ENCODE peak calls at places on chromosomes 5 and 9, in five cellular contexts. H is cardiac muscle cell; V is stimulated activated CD4-positive, alpha-beta T cell treated with anti-CD3 and anti-CD28 coated beads, Interleukin-15, amount 100 ng/mL, for 1 hour; X is hippocampal formation; C is effector CD4-positive, alpha-beta T cell. A is an unnamed sample.

GRCh38 chr9:131027048-131027871 is 18.3 kb downstream of the LAMC3 start:
- DNase-seq in H (no peak), V (no peak), X (no peak), C (no peak), A (no peak)

GRCh38 chr9:17587113-17587512 is 8.2 kb downstream of the SH3GL2 start:
- DNase-seq in H (no peak), V (no peak), X (no peak), C (no peak), A (no peak)

GRCh38 chr9:8800196-8800595 is 1000.6 kb upstream of the DMAC1 start:
- DNase-seq in H (no peak), V (no peak), X (no peak), C (no peak), A (no peak)

GRCh38 chr5:57175586-57175985 is 1.7 kb downstream of the GPBP1 start:
- DNase-seq in H (no peak), V (no peak), X (no peak), C (peak; percentile 34), A (no peak)

GRCh38 chr9:13088734-13089427 is 190.6 kb downstream of the MPDZ start:
- DNase-seq in H (peak; percentile 75), V (no peak), X (peak; percentile 42), C (no peak), A (peak; percentile 12)

GRCh38 chr5:59893436-59894227 is at the start of gene PDE4D:
- DNase-seq in H (peak; percentile 72), V (no peak), X (no peak), C (no peak), A (peak; percentile 35)

GRCh38 chr5:107476783-107477182 is 194.0 kb downstream of the EFNA5 start:
- DNase-seq in H (peak; percentile 71), V (no peak), X (no peak), C (no peak), A (no peak)

GRCh38 chr9:127522727-127523126 is 71.4 kb downstream of the LRSAM1 start:
- DNase-seq in H (no peak), V (no peak), X (no peak), C (no peak), A (no peak)

GRCh38 chr9:69674741-69675438 is 2.7 kb upstream of the APBA1 start:
- DNase-seq in H (peak; percentile 72), V (no peak), X (no peak), C (no peak), A (no peak)

GRCh38 chr9:137880976-137881530 is 3.5 kb downstream of the CACNA1B start:
- DNase-seq in H (no peak), V (no peak), X (no peak), C (no peak), A (no peak)

GRCh38 chr9:2622361-2623045 is 916 bp downstream of the VLDLR start:
- DNase-seq in H (peak; percentile 52), V (peak; percentile 1), X (no peak), C (no peak), A (peak; percentile 30)

GRCh38 chr5:138981131-138981530 is 106.0 kb upstream of the LRRTM2 start:
- DNase-seq in H (peak; percentile 84), V (no peak), X (no peak), C (no peak), A (no peak)

GRCh38 chr9:114467226-114467750 is 38.0 kb downstream of the WHRN start:
- DNase-seq in H (no peak), V (no peak), X (no peak), C (no peak), A (no peak)

GRCh38 chr5:10376530-10376929 is 23.0 kb downstream of the MARCHF6 start:
- DNase-seq in H (no peak), V (no peak), X (no peak), C (no peak), A (no peak)

GRCh38 chr9:34980181-34980761 is 9.3 kb upstream of the DNAJB5 start:
- DNase-seq in H (no peak), V (no peak), X (no peak), C (no peak), A (no peak)

GRCh38 chr9:127520941-127521918 is 69.9 kb downstream of the LRSAM1 start:
- DNase-seq in H (peak; percentile 93), V (no peak), X (no peak), C (no peak), A (peak; percentile 84)

GRCh38 chr9:86730165-86730928 is 217.0 kb downstream of the GAS1 start:
- DNase-seq in H (peak; percentile 39), V (no peak), X (no peak), C (no peak), A (no peak)

GRCh38 chr5:152556779-152557178 is 151.7 kb upstream of the NMUR2 start:
- DNase-seq in H (no peak), V (no peak), X (no peak), C (no peak), A (no peak)

GRCh38 chr9:86557063-86557766 is 203.0 kb upstream of the TUT7 start:
- DNase-seq in H (peak; percentile 74), V (no peak), X (no peak), C (no peak), A (peak; percentile 10)

GRCh38 chr9:19162956-19163355 is 35.7 kb upstream of the PLIN2 start:
- DNase-seq in H (peak; percentile 79), V (no peak), X (no peak), C (no peak), A (no peak)

GRCh38 chr9:95055851-95056551 is 261.5 kb downstream of the FANCC start:
- DNase-seq in H (peak; percentile 61), V (no peak), X (peak; percentile 49), C (no peak), A (no peak)

GRCh38 chr5:135129307-135129706 is 95.3 kb upstream of the PITX1 start:
- DNase-seq in H (no peak), V (no peak), X (no peak), C (no peak), A (no peak)

GRCh38 chr5:133460172-133460758 is 152.1 kb downstream of the FSTL4 start:
- DNase-seq in H (peak; percentile 15), V (peak; percentile 12), X (no peak), C (no peak), A (peak; percentile 44)

GRCh38 chr9:111870774-111871542 is 25.7 kb upstream of the UGCG start:
- DNase-seq in H (no peak), V (no peak), X (no peak), C (no peak), A (no peak)

GRCh38 chr9:76687861-76688374 is 76.3 kb upstream of the PCA3 start:
- DNase-seq in H (peak; percentile 84), V (no peak), X (no peak), C (no peak), A (peak; percentile 77)

GRCh38 chr9:123481209-123481865 is 125.3 kb downstream of the CRB2 start:
- DNase-seq in H (no peak), V (no peak), X (no peak), C (no peak), A (no peak)

GRCh38 chr5:154405078-154405792 is 40.6 kb upstream of the SAP30L start:
- DNase-seq in H (peak; percentile 85), V (peak; percentile 60), X (peak; percentile 47), C (peak; percentile 51), A (peak; percentile 88)

GRCh38 chr9:124260769-124261603 is 3.2 kb downstream of the NEK6 start:
- DNase-seq in H (peak; percentile 80), V (no peak), X (peak; percentile 38), C (no peak), A (peak; percentile 86)

GRCh38 chr5:83428126-83428525 is 43.4 kb upstream of the VCAN start:
- DNase-seq in H (peak; percentile 47), V (no peak), X (no peak), C (no peak), A (no peak)

GRCh38 chr5:142125963-142126362 is 17.4 kb downstream of the NDFIP1 start:
- DNase-seq in H (no peak), V (no peak), X (no peak), C (no peak), A (no peak)

A was measured in H54.